ENCODE peak calls at places on chromosomes 7 and 10, in eight cellular contexts. H is neural crest cell; O is DMS153; Q is GM23338; G is RCC 7860; S is NCI-H1105 treated with DMSO at 0.1 percent for 48 hours; X is Jurkat, Clone E6-1; C is NCI-H345. Y is an unnamed sample.

GRCh38 chr10:21069278-21069677 is 172.2 kb upstream of the NEBL start:
- DNase-seq in H (no peak), O (no peak), Q (no peak), G (no peak), S (no peak), X (no peak), C (no peak), Y (no peak)

GRCh38 chr7:45088821-45089313 is at the start of gene NACAD:
- DNase-seq in H (peak; percentile 27), O (no peak), Q (peak; percentile 53), G (no peak), S (no peak), X (no peak), C (peak; percentile 70), Y (peak; percentile 34)

GRCh38 chr7:75889826-75890225 is 11.0 kb downstream of the RHBDD2 start:
- DNase-seq in H (no peak), O (no peak), Q (no peak), G (peak; percentile 12), S (no peak), X (no peak), C (no peak), Y (no peak)

GRCh38 chr10:49505076-49505475 is 33.8 kb downstream of the ERCC6 start:
- DNase-seq in H (no peak), O (no peak), Q (no peak), G (no peak), S (no peak), X (no peak), C (no peak), Y (no peak)

GRCh38 chr10:90742189-90742588 is 115.7 kb downstream of the HTR7 start:
- DNase-seq in H (no peak), O (no peak), Q (no peak), G (peak; percentile 68), S (no peak), X (no peak), C (no peak), Y (no peak)

GRCh38 chr10:124867304-124867703 is 65.7 kb downstream of the ABRAXAS2 start:
- DNase-seq in H (no peak), O (no peak), Q (peak; percentile 37), G (no peak), S (no peak), X (no peak), C (no peak), Y (no peak)

GRCh38 chr10:14953452-14954000 is 370 bp downstream of the DCLRE1C start:
- DNase-seq in H (no peak), O (no peak), Q (peak; percentile 59), G (peak; percentile 33), S (peak; percentile 25), X (no peak), C (no peak), Y (no peak)

GRCh38 chr7:32479574-32480200 is 10.5 kb downstream of the LSM5 start:
- DNase-seq in H (peak; percentile 28), O (peak; percentile 62), Q (peak; percentile 75), G (peak; percentile 51), S (peak; percentile 56), X (peak; percentile 49), C (peak; percentile 35), Y (no peak)

GRCh38 chr10:52172581-52172980 is 141.5 kb upstream of the DKK1 start:
- DNase-seq in H (no peak), O (no peak), Q (peak; percentile 70), G (no peak), S (no peak), X (no peak), C (no peak), Y (no peak)

GRCh38 chr10:121152033-121152432 is 300.9 kb downstream of the WDR11 start:
- DNase-seq in H (no peak), O (no peak), Q (peak; percentile 30), G (no peak), S (no peak), X (no peak), C (no peak), Y (no peak)

Y was measured in effector CD8-positive, alpha-beta T cell.